ENCODE peak calls at places on chromosomes 2 and 18, in five cellular contexts. A, B, D, C and M are unnamed samples.

GRCh38 chr2:20351555-20352229 is 1.0 kb upstream of the PUM2 start:
- DNase-seq in A (peak; percentile 41), D (no peak), B (no peak), C (peak; percentile 38), M (peak; percentile 29)

GRCh38 chr2:35783723-35784122 is 571.9 kb upstream of the CRIM1 start:
- DNase-seq in C (no peak), A (no peak), B (no peak), D (no peak), M (no peak)

GRCh38 chr2:20509766-20510490 is 63.1 kb downstream of the RHOB start:
- DNase-seq in A (peak; percentile 50), D (no peak), C (peak; percentile 77), B (peak; percentile 82), M (peak; percentile 51)

GRCh38 chr2:129906139-129906860 is 73.2 kb upstream of the RAB6C start:
- DNase-seq in A (no peak), B (no peak), C (no peak), D (no peak), M (no peak)

GRCh38 chr2:24721470-24721869 is 71.7 kb downstream of the PTRHD1 start:
- DNase-seq in A (peak; percentile 71), B (peak; percentile 71), C (peak; percentile 82), D (no peak), M (peak; percentile 77)

GRCh38 chr2:43950383-43951008 is 45.3 kb downstream of the LRPPRC start:
- DNase-seq in B (no peak), A (peak; percentile 54), C (no peak), D (no peak), M (no peak)

GRCh38 chr2:10327896-10328666 is 25.4 kb downstream of the HPCAL1 start:
- DNase-seq in D (no peak), C (peak; percentile 62), A (no peak), B (no peak), M (peak; percentile 73)

GRCh38 chr2:232928564-232929302 is 58.7 kb downstream of the SNORC start:
- DNase-seq in A (no peak), B (no peak), C (no peak), D (no peak), M (no peak)

GRCh38 chr2:104408266-104408665 is 445.6 kb upstream of the POU3F3 start:
- DNase-seq in C (no peak), D (no peak), A (no peak), B (no peak), M (no peak)

GRCh38 chr2:173869244-173869643 is 95.9 kb downstream of the SP3 start:
- DNase-seq in A (no peak), C (no peak), D (no peak), B (no peak), M (no peak)

GRCh38 chr18:7855051-7855450 is 287.9 kb downstream of the PTPRM start:
- DNase-seq in C (no peak), A (no peak), D (no peak), B (no peak), M (no peak)

GRCh38 chr2:45177870-45178269 is 168.6 kb upstream of the SIX2 start:
- DNase-seq in B (no peak), A (no peak), D (no peak), C (no peak), M (no peak)

GRCh38 chr2:239472220-239472775 is 71.5 kb upstream of the HDAC4 start:
- DNase-seq in C (peak; percentile 41), B (no peak), A (no peak), D (no peak), M (no peak)

GRCh38 chr2:237304763-237305514 is 109.0 kb downstream of the COL6A3 start:
- DNase-seq in A (no peak), B (no peak), D (no peak), C (no peak), M (no peak)

GRCh38 chr2:234496442-234496834 is 443 bp downstream of the ARL4C start:
- DNase-seq in C (peak; percentile 49), B (no peak), D (no peak), A (peak; percentile 50), M (no peak)

GRCh38 chr2:128841803-128842202 is 523.1 kb upstream of the HS6ST1 start:
- DNase-seq in D (no peak), C (no peak), A (no peak), B (no peak), M (no peak)

GRCh38 chr2:209868595-209868994 is 97.0 kb downstream of the UNC80 start:
- DNase-seq in D (no peak), A (no peak), B (no peak), C (no peak), M (no peak)